ENCODE peak calls at places on chromosomes 2 and 18, in ten cellular contexts. One of them, this sample, is unnamed.

GRCh38 chr2:124530203-124530602 is 505.1 kb downstream of the CNTNAP5 start:
- DNase-seq in upper lobe of right lung: no peak
- DNase-seq in brain microvascular endothelial cell: no peak
- DNase-seq in aorta: no peak
- DNase-seq in K562: no peak
- DNase-seq in IMR-90: no peak
- DNase-seq in adrenal gland: no peak
- DNase-seq in SK-N-SH: no peak
- DNase-seq in bronchial epithelial cell: no peak
- DNase-seq in fibroblast of lung: no peak
- DNase-seq in this sample: no peak

GRCh38 chr2:212294816-212295215 is 243.8 kb downstream of the ERBB4 start:
- DNase-seq in upper lobe of right lung: no peak
- DNase-seq in adrenal gland: no peak
- DNase-seq in brain microvascular endothelial cell: no peak
- DNase-seq in K562: no peak
- DNase-seq in bronchial epithelial cell: no peak
- DNase-seq in aorta: no peak
- DNase-seq in IMR-90: no peak
- DNase-seq in fibroblast of lung: no peak
- DNase-seq in SK-N-SH: peak; percentile 4
- DNase-seq in this sample: peak; percentile 11

GRCh38 chr2:104848526-104848925 is 5.4 kb upstream of the POU3F3 start:
- DNase-seq in aorta: no peak
- DNase-seq in brain microvascular endothelial cell: no peak
- DNase-seq in adrenal gland: no peak
- DNase-seq in IMR-90: no peak
- DNase-seq in upper lobe of right lung: no peak
- DNase-seq in SK-N-SH: no peak
- DNase-seq in K562: no peak
- DNase-seq in bronchial epithelial cell: peak; percentile 3
- DNase-seq in fibroblast of lung: no peak
- DNase-seq in this sample: no peak

GRCh38 chr2:232299927-232300674 is 78.5 kb upstream of the ALPP start:
- DNase-seq in bronchial epithelial cell: no peak
- DNase-seq in adrenal gland: no peak
- DNase-seq in fibroblast of lung: no peak
- DNase-seq in upper lobe of right lung: no peak
- DNase-seq in IMR-90: no peak
- DNase-seq in brain microvascular endothelial cell: no peak
- DNase-seq in SK-N-SH: no peak
- DNase-seq in K562: no peak
- DNase-seq in aorta: no peak
- DNase-seq in this sample: no peak

GRCh38 chr2:171334171-171334570 is 99.6 kb downstream of the METTL8 start:
- DNase-seq in bronchial epithelial cell: no peak
- DNase-seq in IMR-90: no peak
- DNase-seq in fibroblast of lung: no peak
- DNase-seq in brain microvascular endothelial cell: no peak
- DNase-seq in K562: no peak
- DNase-seq in SK-N-SH: no peak
- DNase-seq in adrenal gland: no peak
- DNase-seq in aorta: no peak
- DNase-seq in upper lobe of right lung: no peak
- DNase-seq in this sample: no peak

GRCh38 chr2:57296795-57297517 is 749.6 kb upstream of the VRK2 start:
- DNase-seq in upper lobe of right lung: no peak
- DNase-seq in aorta: no peak
- DNase-seq in SK-N-SH: no peak
- DNase-seq in K562: no peak
- DNase-seq in brain microvascular endothelial cell: peak; percentile 0
- DNase-seq in IMR-90: no peak
- DNase-seq in bronchial epithelial cell: peak; percentile 15
- DNase-seq in fibroblast of lung: no peak
- DNase-seq in adrenal gland: no peak
- DNase-seq in this sample: no peak

GRCh38 chr2:88831071-88831791 is 139.8 kb downstream of the RPIA start:
- DNase-seq in IMR-90: no peak
- DNase-seq in upper lobe of right lung: no peak
- DNase-seq in fibroblast of lung: no peak
- DNase-seq in adrenal gland: no peak
- DNase-seq in SK-N-SH: no peak
- DNase-seq in brain microvascular endothelial cell: no peak
- DNase-seq in aorta: no peak
- DNase-seq in bronchial epithelial cell: peak; percentile 45
- DNase-seq in K562: no peak
- DNase-seq in this sample: no peak

GRCh38 chr2:187233811-187234210 is 214.2 kb downstream of the CALCRL start:
- DNase-seq in aorta: no peak
- DNase-seq in adrenal gland: no peak
- DNase-seq in upper lobe of right lung: no peak
- DNase-seq in IMR-90: no peak
- DNase-seq in SK-N-SH: no peak
- DNase-seq in brain microvascular endothelial cell: no peak
- DNase-seq in fibroblast of lung: no peak
- DNase-seq in bronchial epithelial cell: peak; percentile 53
- DNase-seq in K562: no peak
- DNase-seq in this sample: no peak

GRCh38 chr2:95279435-95280035 is 5.3 kb downstream of the PROM2 start:
- DNase-seq in aorta: no peak
- DNase-seq in adrenal gland: no peak
- DNase-seq in upper lobe of right lung: no peak
- DNase-seq in brain microvascular endothelial cell: no peak
- DNase-seq in SK-N-SH: no peak
- DNase-seq in bronchial epithelial cell: no peak
- DNase-seq in fibroblast of lung: no peak
- DNase-seq in IMR-90: no peak
- DNase-seq in K562: no peak
- DNase-seq in this sample: no peak

GRCh38 chr18:64288446-64288845 is 139.6 kb upstream of the LINC00305 start:
- DNase-seq in IMR-90: no peak
- DNase-seq in K562: no peak
- DNase-seq in brain microvascular endothelial cell: no peak
- DNase-seq in upper lobe of right lung: no peak
- DNase-seq in fibroblast of lung: no peak
- DNase-seq in adrenal gland: no peak
- DNase-seq in aorta: no peak
- DNase-seq in bronchial epithelial cell: no peak
- DNase-seq in SK-N-SH: no peak
- DNase-seq in this sample: no peak

GRCh38 chr18:57353137-57353939 is 981 bp downstream of the ST8SIA3 start:
- DNase-seq in K562: no peak
- DNase-seq in aorta: no peak
- DNase-seq in IMR-90: no peak
- DNase-seq in adrenal gland: no peak
- DNase-seq in fibroblast of lung: no peak
- DNase-seq in brain microvascular endothelial cell: no peak
- DNase-seq in upper lobe of right lung: no peak
- DNase-seq in bronchial epithelial cell: no peak
- DNase-seq in SK-N-SH: peak; percentile 88
- DNase-seq in this sample: peak; percentile 95

GRCh38 chr2:11056614-11057013 is 98.7 kb upstream of the SLC66A3 start:
- DNase-seq in upper lobe of right lung: no peak
- DNase-seq in K562: no peak
- DNase-seq in fibroblast of lung: peak; percentile 92
- DNase-seq in aorta: no peak
- DNase-seq in brain microvascular endothelial cell: peak; percentile 78
- DNase-seq in IMR-90: peak; percentile 94
- DNase-seq in bronchial epithelial cell: peak; percentile 71
- DNase-seq in SK-N-SH: peak; percentile 42
- DNase-seq in adrenal gland: peak; percentile 21
- DNase-seq in this sample: no peak

GRCh38 chr2:4134881-4135565 is 431.6 kb downstream of the DCDC2C start:
- DNase-seq in IMR-90: no peak
- DNase-seq in K562: no peak
- DNase-seq in upper lobe of right lung: no peak
- DNase-seq in aorta: no peak
- DNase-seq in SK-N-SH: no peak
- DNase-seq in bronchial epithelial cell: peak; percentile 5
- DNase-seq in brain microvascular endothelial cell: no peak
- DNase-seq in fibroblast of lung: no peak
- DNase-seq in adrenal gland: no peak
- DNase-seq in this sample: no peak

GRCh38 chr2:112640800-112641675 is 4.7 kb upstream of the SLC20A1 start:
- DNase-seq in upper lobe of right lung: peak; percentile 61
- DNase-seq in adrenal gland: no peak
- DNase-seq in bronchial epithelial cell: peak; percentile 76
- DNase-seq in brain microvascular endothelial cell: peak; percentile 81
- DNase-seq in fibroblast of lung: peak; percentile 80
- DNase-seq in K562: no peak
- DNase-seq in SK-N-SH: no peak
- DNase-seq in IMR-90: peak; percentile 96
- DNase-seq in aorta: no peak
- DNase-seq in this sample: no peak

GRCh38 chr2:102155703-102156515 is 13.4 kb downstream of the IL1R1 start:
- DNase-seq in brain microvascular endothelial cell: no peak
- DNase-seq in K562: no peak
- DNase-seq in aorta: no peak
- DNase-seq in SK-N-SH: no peak
- DNase-seq in upper lobe of right lung: no peak
- DNase-seq in adrenal gland: peak; percentile 67
- DNase-seq in IMR-90: peak; percentile 69
- DNase-seq in bronchial epithelial cell: peak; percentile 88
- DNase-seq in fibroblast of lung: peak; percentile 95
- DNase-seq in this sample: no peak

DNA sequence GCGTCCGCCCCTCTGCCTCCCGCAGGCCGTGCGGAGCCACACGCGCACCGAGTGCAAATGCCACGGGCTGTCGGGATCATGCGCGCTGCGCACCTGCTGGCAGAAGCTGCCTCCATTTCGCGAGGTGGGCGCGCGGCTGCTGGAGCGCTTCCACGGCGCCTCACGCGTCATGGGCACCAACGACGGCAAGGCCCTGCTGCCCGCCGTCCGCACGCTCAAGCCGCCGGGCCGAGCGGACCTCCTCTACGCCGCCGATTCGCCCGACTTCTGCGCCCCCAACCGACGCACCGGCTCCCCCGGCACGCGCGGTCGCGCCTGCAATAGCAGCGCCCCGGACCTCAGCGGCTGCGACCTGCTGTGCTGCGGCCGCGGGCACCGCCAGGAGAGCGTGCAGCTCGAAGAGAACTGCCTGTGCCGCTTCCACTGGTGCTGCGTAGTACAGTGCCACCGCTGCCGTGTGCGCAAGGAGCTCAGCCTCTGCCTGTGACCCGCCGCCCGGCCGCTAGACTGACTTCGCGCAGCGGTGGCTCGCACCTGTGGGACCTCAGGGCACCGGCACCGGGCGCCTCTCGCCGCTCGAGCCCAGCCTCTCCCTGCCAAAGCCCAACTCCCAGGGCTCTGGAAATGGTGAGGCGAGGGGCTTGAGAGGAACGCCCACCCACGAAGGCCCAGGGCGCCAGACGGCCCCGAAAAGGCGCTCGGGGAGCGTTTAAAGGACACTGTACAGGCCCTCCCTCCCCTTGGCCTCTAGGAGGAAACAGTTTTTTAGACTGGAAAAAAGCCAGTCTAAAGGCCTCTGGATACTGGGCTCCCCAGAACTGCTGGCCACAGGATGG is 7.1 kb upstream of the WNT10A start:
- DNase-seq in bronchial epithelial cell: no peak
- DNase-seq in brain microvascular endothelial cell: no peak
- DNase-seq in upper lobe of right lung: no peak
- DNase-seq in fibroblast of lung: no peak
- DNase-seq in K562: no peak
- DNase-seq in SK-N-SH: peak; percentile 61
- DNase-seq in aorta: no peak
- DNase-seq in IMR-90: no peak
- DNase-seq in adrenal gland: no peak
- DNase-seq in this sample: no peak
- H3K27me3 ChIP-seq in bronchial epithelial cell: peaks cover 15% of the 10 kb centered on the region
- H3K27me3 ChIP-seq in brain microvascular endothelial cell: peaks cover 84% of the 10 kb centered on the region
- H3K27me3 ChIP-seq in upper lobe of right lung: peaks cover 78% of the 10 kb centered on the region
- H3K27me3 ChIP-seq in fibroblast of lung: peaks cover 48% of the 10 kb centered on the region
- H3K27me3 ChIP-seq in K562: peaks cover 38% of the 10 kb centered on the region
- H3K27me3 ChIP-seq in SK-N-SH: peaks cover 25% of the 10 kb centered on the region
- H3K27me3 ChIP-seq in aorta: no peaks in the 10 kb centered on the region
- H3K27me3 ChIP-seq in IMR-90: peaks cover 91% of the 10 kb centered on the region
- H3K27me3 ChIP-seq in adrenal gland: peaks cover 55% of the 10 kb centered on the region
- H3K27me3 ChIP-seq in this sample: no peaks in the 10 kb centered on the region

GRCh38 chr2:118006861-118007260 is 7.0 kb downstream of the CCDC93 start:
- DNase-seq in upper lobe of right lung: no peak
- DNase-seq in IMR-90: no peak
- DNase-seq in brain microvascular endothelial cell: no peak
- DNase-seq in bronchial epithelial cell: no peak
- DNase-seq in SK-N-SH: no peak
- DNase-seq in K562: no peak
- DNase-seq in fibroblast of lung: no peak
- DNase-seq in aorta: no peak
- DNase-seq in adrenal gland: no peak
- DNase-seq in this sample: no peak

GRCh38 chr2:117997872-117998454 is 15.9 kb downstream of the CCDC93 start:
- DNase-seq in fibroblast of lung: no peak
- DNase-seq in IMR-90: no peak
- DNase-seq in K562: no peak
- DNase-seq in adrenal gland: no peak
- DNase-seq in aorta: no peak
- DNase-seq in SK-N-SH: no peak
- DNase-seq in upper lobe of right lung: no peak
- DNase-seq in bronchial epithelial cell: no peak
- DNase-seq in brain microvascular endothelial cell: no peak
- DNase-seq in this sample: peak; percentile 36

GRCh38 chr2:118000041-118000440 is 13.8 kb downstream of the CCDC93 start:
- DNase-seq in brain microvascular endothelial cell: no peak
- DNase-seq in adrenal gland: no peak
- DNase-seq in K562: no peak
- DNase-seq in bronchial epithelial cell: no peak
- DNase-seq in IMR-90: no peak
- DNase-seq in upper lobe of right lung: no peak
- DNase-seq in fibroblast of lung: no peak
- DNase-seq in SK-N-SH: no peak
- DNase-seq in aorta: no peak
- DNase-seq in this sample: no peak

GRCh38 chr2:118003396-118003824 is 10.5 kb downstream of the CCDC93 start:
- DNase-seq in brain microvascular endothelial cell: peak; percentile 80
- DNase-seq in bronchial epithelial cell: peak; percentile 77
- DNase-seq in IMR-90: peak; percentile 85
- DNase-seq in SK-N-SH: peak; percentile 69
- DNase-seq in upper lobe of right lung: no peak
- DNase-seq in fibroblast of lung: peak; percentile 89
- DNase-seq in adrenal gland: peak; percentile 70
- DNase-seq in aorta: no peak
- DNase-seq in K562: peak; percentile 65
- DNase-seq in this sample: peak; percentile 46
- H3K36me3 ChIP-seq in brain microvascular endothelial cell: peaks cover 53% of the 10 kb centered on the region
- H3K36me3 ChIP-seq in bronchial epithelial cell: peaks cover 15% of the 10 kb centered on the region
- H3K36me3 ChIP-seq in IMR-90: peaks cover 35% of the 10 kb centered on the region
- H3K36me3 ChIP-seq in SK-N-SH: peaks cover 79% of the 10 kb centered on the region
- H3K36me3 ChIP-seq in upper lobe of right lung: peaks cover 95% of the 10 kb centered on the region
- H3K36me3 ChIP-seq in fibroblast of lung: peaks cover 13% of the 10 kb centered on the region
- H3K36me3 ChIP-seq in adrenal gland: peaks cover 63% of the 10 kb centered on the region
- H3K36me3 ChIP-seq in aorta: peaks cover 11% of the 10 kb centered on the region
- H3K36me3 ChIP-seq in K562: peaks cover 93% of the 10 kb centered on the region
- H3K36me3 ChIP-seq in this sample: peaks cover 22% of the 10 kb centered on the region

GRCh38 chr2:204072443-204073324 is 136.1 kb downstream of the ICOS start:
- DNase-seq in aorta: no peak
- DNase-seq in IMR-90: no peak
- DNase-seq in brain microvascular endothelial cell: peak; percentile 10
- DNase-seq in fibroblast of lung: no peak
- DNase-seq in upper lobe of right lung: peak; percentile 62
- DNase-seq in adrenal gland: peak; percentile 16
- DNase-seq in SK-N-SH: peak; percentile 16
- DNase-seq in bronchial epithelial cell: no peak
- DNase-seq in K562: peak; percentile 54
- DNase-seq in this sample: peak; percentile 60
- H3K27me3 ChIP-seq in aorta: no peaks in the 10 kb centered on the region
- H3K27me3 ChIP-seq in IMR-90: no peaks in the 10 kb centered on the region
- H3K27me3 ChIP-seq in brain microvascular endothelial cell: no peaks in the 10 kb centered on the region
- H3K27me3 ChIP-seq in fibroblast of lung: no peaks in the 10 kb centered on the region
- H3K27me3 ChIP-seq in upper lobe of right lung: peaks cover 7% of the 10 kb centered on the region
- H3K27me3 ChIP-seq in adrenal gland: peaks cover 2% of the 10 kb centered on the region
- H3K27me3 ChIP-seq in SK-N-SH: no peaks in the 10 kb centered on the region
- H3K27me3 ChIP-seq in bronchial epithelial cell: no peaks in the 10 kb centered on the region
- H3K27me3 ChIP-seq in K562: no peaks in the 10 kb centered on the region
- H3K27me3 ChIP-seq in this sample: no peaks in the 10 kb centered on the region

GRCh38 chr2:37283207-37283606 is 41.4 kb downstream of the PRKD3 start:
- DNase-seq in K562: no peak
- DNase-seq in brain microvascular endothelial cell: peak; percentile 86
- DNase-seq in bronchial epithelial cell: peak; percentile 82
- DNase-seq in IMR-90: peak; percentile 93
- DNase-seq in adrenal gland: peak; percentile 15
- DNase-seq in aorta: no peak
- DNase-seq in fibroblast of lung: peak; percentile 92
- DNase-seq in SK-N-SH: no peak
- DNase-seq in upper lobe of right lung: no peak
- DNase-seq in this sample: no peak
- H3K36me3 ChIP-seq in K562: peaks cover 55% of the 10 kb centered on the region
- H3K36me3 ChIP-seq in brain microvascular endothelial cell: peaks cover 14% of the 10 kb centered on the region
- H3K36me3 ChIP-seq in bronchial epithelial cell: no peaks in the 10 kb centered on the region
- H3K36me3 ChIP-seq in IMR-90: peaks cover 10% of the 10 kb centered on the region
- H3K36me3 ChIP-seq in adrenal gland: peaks cover 26% of the 10 kb centered on the region
- H3K36me3 ChIP-seq in aorta: no peaks in the 10 kb centered on the region
- H3K36me3 ChIP-seq in fibroblast of lung: peaks cover 4% of the 10 kb centered on the region
- H3K36me3 ChIP-seq in SK-N-SH: peaks cover 74% of the 10 kb centered on the region
- H3K36me3 ChIP-seq in upper lobe of right lung: peaks cover 65% of the 10 kb centered on the region
- H3K36me3 ChIP-seq in this sample: peaks cover 85% of the 10 kb centered on the region

This sample was measured in WERI-Rb-1.